ENCODE peak calls at places on chromosomes 7 and 10, in five cellular contexts. One of them, this sample, is unnamed.

GRCh38 chr7:104074529-104074928 is 85.1 kb upstream of the RELN start:
- DNase-seq in endothelial cell: no peak
- DNase-seq in neural progenitor cell: no peak
- DNase-seq in fibroblast of lung: no peak
- DNase-seq in MM.1S: no peak
- DNase-seq in this sample: no peak

GRCh38 chr7:45897042-45897690 is 8.9 kb downstream of the IGFBP1 start:
- DNase-seq in neural progenitor cell: no peak
- DNase-seq in MM.1S: no peak
- DNase-seq in endothelial cell: no peak
- DNase-seq in fibroblast of lung: peak; percentile 55
- DNase-seq in this sample: no peak

GRCh38 chr7:2929321-2930201 is 85.5 kb upstream of the GNA12 start:
- DNase-seq in neural progenitor cell: no peak
- DNase-seq in MM.1S: no peak
- DNase-seq in endothelial cell: no peak
- DNase-seq in fibroblast of lung: no peak
- DNase-seq in this sample: no peak

GRCh38 chr7:46478046-46478445 is 557.0 kb upstream of the IGFBP3 start:
- DNase-seq in neural progenitor cell: no peak
- DNase-seq in fibroblast of lung: peak; percentile 79
- DNase-seq in MM.1S: peak; percentile 62
- DNase-seq in endothelial cell: no peak
- DNase-seq in this sample: no peak

GRCh38 chr10:6173203-6173602 is 29.5 kb upstream of the PFKFB3 start:
- DNase-seq in endothelial cell: peak; percentile 49
- DNase-seq in neural progenitor cell: peak; percentile 56
- DNase-seq in MM.1S: no peak
- DNase-seq in fibroblast of lung: no peak
- DNase-seq in this sample: no peak

GRCh38 chr7:102925962-102926825 is 13.4 kb downstream of the LRRC17 start:
- DNase-seq in fibroblast of lung: peak; percentile 78
- DNase-seq in endothelial cell: no peak
- DNase-seq in neural progenitor cell: no peak
- DNase-seq in MM.1S: no peak
- DNase-seq in this sample: no peak

GRCh38 chr7:20784311-20785210 is 2.1 kb downstream of the SP8 start:
- DNase-seq in endothelial cell: peak; percentile 67
- DNase-seq in fibroblast of lung: no peak
- DNase-seq in MM.1S: no peak
- DNase-seq in neural progenitor cell: peak; percentile 74
- DNase-seq in this sample: peak; percentile 68

GRCh38 chr10:29028486-29028885 is 260.4 kb upstream of the LYZL1 start:
- DNase-seq in MM.1S: no peak
- DNase-seq in fibroblast of lung: no peak
- DNase-seq in endothelial cell: no peak
- DNase-seq in neural progenitor cell: no peak
- DNase-seq in this sample: no peak

GRCh38 chr7:46145412-46145811 is 224.3 kb upstream of the IGFBP3 start:
- DNase-seq in MM.1S: no peak
- DNase-seq in endothelial cell: no peak
- DNase-seq in fibroblast of lung: peak; percentile 83
- DNase-seq in neural progenitor cell: peak; percentile 44
- DNase-seq in this sample: no peak

GRCh38 chr7:36262286-36262685 is 109.2 kb downstream of the EEPD1 start:
- DNase-seq in neural progenitor cell: no peak
- DNase-seq in endothelial cell: no peak
- DNase-seq in fibroblast of lung: peak; percentile 23
- DNase-seq in MM.1S: no peak
- DNase-seq in this sample: no peak

GRCh38 chr7:91264924-91265681 is 870 bp downstream of the FZD1 start:
- DNase-seq in endothelial cell: peak; percentile 35
- DNase-seq in neural progenitor cell: peak; percentile 62
- DNase-seq in fibroblast of lung: peak; percentile 80
- DNase-seq in MM.1S: peak; percentile 73
- DNase-seq in this sample: peak; percentile 55

GRCh38 chr10:69890065-69890831 is 88.5 kb downstream of the COL13A1 start:
- DNase-seq in endothelial cell: no peak
- DNase-seq in MM.1S: no peak
- DNase-seq in fibroblast of lung: no peak
- DNase-seq in neural progenitor cell: no peak
- DNase-seq in this sample: no peak

GRCh38 chr7:91201731-91202130 is 62.5 kb upstream of the FZD1 start:
- DNase-seq in MM.1S: no peak
- DNase-seq in endothelial cell: no peak
- DNase-seq in fibroblast of lung: no peak
- DNase-seq in neural progenitor cell: peak; percentile 68
- DNase-seq in this sample: no peak

GRCh38 chr7:12281026-12281425 is 69.9 kb downstream of the TMEM106B start:
- DNase-seq in fibroblast of lung: peak; percentile 48
- DNase-seq in neural progenitor cell: no peak
- DNase-seq in endothelial cell: no peak
- DNase-seq in MM.1S: no peak
- DNase-seq in this sample: no peak

GRCh38 chr10:19952103-19952502 is 135.9 kb downstream of the PLXDC2 start:
- DNase-seq in neural progenitor cell: no peak
- DNase-seq in endothelial cell: no peak
- DNase-seq in fibroblast of lung: no peak
- DNase-seq in MM.1S: no peak
- DNase-seq in this sample: no peak

GRCh38 chr7:137146012-137146455 is 197.5 kb downstream of the PTN start:
- DNase-seq in MM.1S: no peak
- DNase-seq in fibroblast of lung: peak; percentile 66
- DNase-seq in endothelial cell: no peak
- DNase-seq in neural progenitor cell: no peak
- DNase-seq in this sample: no peak

GRCh38 chr10:93913706-93914105 is 19.9 kb downstream of the SLC35G1 start:
- DNase-seq in neural progenitor cell: no peak
- DNase-seq in fibroblast of lung: no peak
- DNase-seq in endothelial cell: no peak
- DNase-seq in MM.1S: no peak
- DNase-seq in this sample: no peak

GRCh38 chr7:99563650-99564049 is 5.2 kb downstream of the ZNF655 start:
- DNase-seq in neural progenitor cell: no peak
- DNase-seq in MM.1S: no peak
- DNase-seq in fibroblast of lung: peak; percentile 66
- DNase-seq in endothelial cell: no peak
- DNase-seq in this sample: no peak

GRCh38 chr7:7529328-7529727 is 6.3 kb downstream of the COL28A1 start:
- DNase-seq in endothelial cell: no peak
- DNase-seq in neural progenitor cell: no peak
- DNase-seq in MM.1S: no peak
- DNase-seq in fibroblast of lung: no peak
- DNase-seq in this sample: no peak

GRCh38 chr7:45698527-45699309 is 124.5 kb downstream of the ADCY1 start:
- DNase-seq in fibroblast of lung: no peak
- DNase-seq in endothelial cell: peak; percentile 0
- DNase-seq in neural progenitor cell: no peak
- DNase-seq in MM.1S: no peak
- DNase-seq in this sample: no peak

GRCh38 chr7:72476608-72477305 is 64.6 kb upstream of the CALN1 start:
- DNase-seq in fibroblast of lung: no peak
- DNase-seq in endothelial cell: no peak
- DNase-seq in MM.1S: no peak
- DNase-seq in neural progenitor cell: no peak
- DNase-seq in this sample: no peak

GRCh38 chr10:68559251-68559650 is 886 bp upstream of the TET1 start:
- DNase-seq in neural progenitor cell: no peak
- DNase-seq in fibroblast of lung: peak; percentile 7
- DNase-seq in endothelial cell: no peak
- DNase-seq in MM.1S: no peak
- DNase-seq in this sample: no peak

GRCh38 chr10:132383751-132384181 is 13.2 kb upstream of the PWWP2B start:
- DNase-seq in endothelial cell: no peak
- DNase-seq in fibroblast of lung: no peak
- DNase-seq in neural progenitor cell: no peak
- DNase-seq in MM.1S: no peak
- DNase-seq in this sample: no peak

GRCh38 chr7:155763721-155764431 is 48.4 kb downstream of the SHH start:
- DNase-seq in endothelial cell: peak; percentile 33
- DNase-seq in fibroblast of lung: no peak
- DNase-seq in MM.1S: no peak
- DNase-seq in neural progenitor cell: no peak
- DNase-seq in this sample: no peak

GRCh38 chr10:64036306-64036930 is 515.2 kb downstream of the REEP3 start:
- DNase-seq in endothelial cell: no peak
- DNase-seq in MM.1S: no peak
- DNase-seq in neural progenitor cell: no peak
- DNase-seq in fibroblast of lung: peak; percentile 6
- DNase-seq in this sample: no peak

GRCh38 chr10:133314911-133315310 is 6.2 kb downstream of the ZNF511 start:
- DNase-seq in MM.1S: no peak
- DNase-seq in neural progenitor cell: no peak
- DNase-seq in fibroblast of lung: no peak
- DNase-seq in endothelial cell: no peak
- DNase-seq in this sample: no peak

GRCh38 chr7:72337822-72338167 is 74.3 kb downstream of the CALN1 start:
- DNase-seq in MM.1S: no peak
- DNase-seq in fibroblast of lung: no peak
- DNase-seq in neural progenitor cell: no peak
- DNase-seq in endothelial cell: no peak
- DNase-seq in this sample: no peak

GRCh38 chr7:33590902-33591301 is 314.4 kb upstream of the BMPER start:
- DNase-seq in neural progenitor cell: no peak
- DNase-seq in fibroblast of lung: peak; percentile 19
- DNase-seq in MM.1S: no peak
- DNase-seq in endothelial cell: no peak
- DNase-seq in this sample: no peak
- TF ChIP-seq CTCF in neural progenitor cell: no peak
- TF ChIP-seq CTCF in fibroblast of lung: no peak
- TF ChIP-seq CTCF in MM.1S: no peak
- TF ChIP-seq CTCF in endothelial cell: no peak
- TF ChIP-seq CTCF in this sample: no peak

DNA sequence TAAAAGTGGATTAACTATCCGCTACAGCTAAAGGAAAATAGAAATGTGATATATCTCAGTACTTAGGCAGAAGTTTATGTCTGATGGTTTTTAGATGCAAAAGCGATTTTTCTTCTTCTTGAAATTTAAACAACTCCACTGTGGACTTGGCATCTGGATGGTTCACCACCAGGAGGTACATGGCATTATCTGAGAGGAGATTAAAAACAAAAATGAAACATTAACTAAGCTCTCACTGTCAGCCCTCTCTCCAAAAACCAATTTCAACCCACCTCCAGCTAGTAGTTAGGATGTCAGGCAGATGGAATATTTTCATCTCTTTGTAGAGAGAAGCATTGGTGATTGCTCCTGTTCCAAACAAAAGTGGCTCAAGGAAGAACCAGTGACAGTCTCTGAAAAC is 12.9 kb downstream of the PON1 start:
- DNase-seq in fibroblast of lung: no peak
- DNase-seq in MM.1S: no peak
- DNase-seq in neural progenitor cell: no peak
- DNase-seq in endothelial cell: no peak
- DNase-seq in this sample: no peak
- TF ChIP-seq CTCF in fibroblast of lung: no peak
- TF ChIP-seq CTCF in MM.1S: no peak
- TF ChIP-seq CTCF in neural progenitor cell: no peak
- TF ChIP-seq CTCF in endothelial cell: no peak
- TF ChIP-seq CTCF in this sample: no peak

GRCh38 chr7:28811990-28812389 is 146.1 kb downstream of the TRIL start:
- DNase-seq in MM.1S: no peak
- DNase-seq in fibroblast of lung: peak; percentile 62
- DNase-seq in neural progenitor cell: no peak
- DNase-seq in endothelial cell: no peak
- DNase-seq in this sample: no peak

GRCh38 chr7:28811003-28811402 is 147.1 kb downstream of the TRIL start:
- DNase-seq in neural progenitor cell: no peak
- DNase-seq in fibroblast of lung: no peak
- DNase-seq in MM.1S: no peak
- DNase-seq in endothelial cell: no peak
- DNase-seq in this sample: no peak

GRCh38 chr7:28806841-28807240 is 151.3 kb downstream of the TRIL start:
- DNase-seq in endothelial cell: no peak
- DNase-seq in fibroblast of lung: peak; percentile 28
- DNase-seq in neural progenitor cell: no peak
- DNase-seq in MM.1S: no peak
- DNase-seq in this sample: no peak

GRCh38 chr7:28807396-28807994 is 150.6 kb downstream of the TRIL start:
- DNase-seq in fibroblast of lung: no peak
- DNase-seq in endothelial cell: no peak
- DNase-seq in MM.1S: no peak
- DNase-seq in neural progenitor cell: no peak
- DNase-seq in this sample: no peak

DNA sequence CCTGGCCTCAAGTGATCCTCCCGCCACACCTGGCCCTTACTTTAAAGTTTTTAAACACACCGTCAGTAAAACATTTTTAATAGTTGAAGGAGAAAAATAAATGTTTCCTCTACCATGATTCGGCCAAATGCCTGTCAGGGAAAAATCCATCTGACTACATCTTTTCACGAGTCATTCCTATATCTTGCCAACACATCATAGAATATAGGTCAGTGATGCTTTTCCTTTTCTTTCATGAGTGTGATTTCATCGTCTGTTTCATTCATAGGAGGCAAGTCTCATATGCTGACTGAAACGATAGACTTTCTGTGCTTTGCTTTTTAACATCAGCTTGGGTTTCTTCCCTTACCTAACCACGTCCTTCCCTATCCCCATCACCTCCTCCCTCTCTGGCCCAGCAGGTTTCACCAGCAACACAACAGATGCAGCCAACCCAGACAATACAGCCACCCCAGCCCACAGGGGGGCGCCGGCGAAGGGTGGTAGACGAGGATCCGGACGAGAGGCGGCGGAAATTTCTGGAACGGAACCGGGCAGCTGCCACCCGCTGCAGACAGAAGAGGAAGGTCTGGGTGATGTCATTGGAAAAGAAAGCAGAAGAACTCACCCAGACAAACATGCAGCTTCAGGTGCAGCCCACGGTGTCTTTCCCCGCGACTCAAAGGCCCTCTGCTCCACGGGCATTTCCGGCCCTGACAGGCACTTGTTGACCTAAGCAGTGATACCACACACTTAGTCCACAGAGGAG is 149.2 kb downstream of the TRIL start:
- DNase-seq in fibroblast of lung: peak; percentile 20
- DNase-seq in neural progenitor cell: no peak
- DNase-seq in MM.1S: no peak
- DNase-seq in endothelial cell: peak; percentile 27
- DNase-seq in this sample: no peak
- TF ChIP-seq CTCF in fibroblast of lung: no peak
- TF ChIP-seq CTCF in neural progenitor cell: peak; percentile 6
- TF ChIP-seq CTCF in MM.1S: no peak
- TF ChIP-seq CTCF in endothelial cell: no peak
- TF ChIP-seq CTCF in this sample: no peak

GRCh38 chr7:131656980-131657725 is 100.7 kb upstream of the PODXL start:
- DNase-seq in neural progenitor cell: no peak
- DNase-seq in MM.1S: no peak
- DNase-seq in endothelial cell: no peak
- DNase-seq in fibroblast of lung: no peak
- DNase-seq in this sample: no peak
- TF ChIP-seq CTCF in neural progenitor cell: no peak
- TF ChIP-seq CTCF in MM.1S: no peak
- TF ChIP-seq CTCF in endothelial cell: no peak
- TF ChIP-seq CTCF in fibroblast of lung: no peak
- TF ChIP-seq CTCF in this sample: no peak